ENCODE peak calls at places on chromosomes 7 and 10, in five cellular contexts. One of them, this sample, is unnamed.
A peak's percentile ranks its signal among the peaks of the same experiment; 100 is the strongest.

GRCh38 chr10:49311562-49312236 is 12.7 kb downstream of the C10orf71 start:
- DNase-seq in suprapubic skin: no peak
- DNase-seq in GM23338: no peak
- DNase-seq in breast epithelium: no peak
- DNase-seq in SK-N-SH: no peak
- DNase-seq in this sample: peak; percentile 61

GRCh38 chr7:2270495-2270894 is 28.5 kb downstream of the NUDT1 start:
- DNase-seq in breast epithelium: no peak
- DNase-seq in suprapubic skin: no peak
- DNase-seq in GM23338: no peak
- DNase-seq in SK-N-SH: no peak
- DNase-seq in this sample: no peak

GRCh38 chr10:95297402-95297801 is 6.6 kb upstream of the PDLIM1 start:
- DNase-seq in suprapubic skin: no peak
- DNase-seq in GM23338: no peak
- DNase-seq in SK-N-SH: no peak
- DNase-seq in breast epithelium: no peak
- DNase-seq in this sample: no peak

GRCh38 chr7:155377837-155378579 is 79.9 kb upstream of the EN2 start:
- DNase-seq in suprapubic skin: no peak
- DNase-seq in GM23338: peak; percentile 57
- DNase-seq in SK-N-SH: peak; percentile 73
- DNase-seq in breast epithelium: no peak
- DNase-seq in this sample: peak; percentile 76

GRCh38 chr7:130821864-130822263 is 87.9 kb upstream of the KLF14 start:
- DNase-seq in breast epithelium: no peak
- DNase-seq in GM23338: no peak
- DNase-seq in suprapubic skin: no peak
- DNase-seq in SK-N-SH: no peak
- DNase-seq in this sample: no peak

GRCh38 chr10:79981673-79982485 is 33.0 kb upstream of the SFTPD start:
- DNase-seq in suprapubic skin: peak; percentile 75
- DNase-seq in breast epithelium: peak; percentile 30
- DNase-seq in GM23338: peak; percentile 84
- DNase-seq in SK-N-SH: peak; percentile 88
- DNase-seq in this sample: no peak

GRCh38 chr10:49748006-49748405 is 14.1 kb downstream of the OGDHL start:
- DNase-seq in SK-N-SH: peak; percentile 17
- DNase-seq in breast epithelium: peak; percentile 9
- DNase-seq in GM23338: no peak
- DNase-seq in suprapubic skin: no peak
- DNase-seq in this sample: peak; percentile 54

GRCh38 chr7:151813997-151814396 is 62.9 kb downstream of the PRKAG2 start:
- DNase-seq in SK-N-SH: no peak
- DNase-seq in GM23338: no peak
- DNase-seq in breast epithelium: no peak
- DNase-seq in suprapubic skin: no peak
- DNase-seq in this sample: no peak

GRCh38 chr7:85074-85945 is 107.1 kb upstream of the FAM20C start:
- DNase-seq in breast epithelium: peak; percentile 17
- DNase-seq in GM23338: no peak
- DNase-seq in suprapubic skin: no peak
- DNase-seq in SK-N-SH: no peak
- DNase-seq in this sample: no peak

GRCh38 chr7:77258593-77258992 is 59.0 kb upstream of the FGL2 start:
- DNase-seq in SK-N-SH: no peak
- DNase-seq in suprapubic skin: no peak
- DNase-seq in breast epithelium: no peak
- DNase-seq in GM23338: no peak
- DNase-seq in this sample: no peak

GRCh38 chr7:78438433-78438832 is 639.9 kb downstream of the PHTF2 start:
- DNase-seq in suprapubic skin: no peak
- DNase-seq in breast epithelium: no peak
- DNase-seq in GM23338: no peak
- DNase-seq in SK-N-SH: no peak
- DNase-seq in this sample: no peak

GRCh38 chr7:78437118-78437517 is 638.5 kb downstream of the PHTF2 start:
- DNase-seq in suprapubic skin: no peak
- DNase-seq in SK-N-SH: no peak
- DNase-seq in breast epithelium: no peak
- DNase-seq in GM23338: no peak
- DNase-seq in this sample: no peak

GRCh38 chr7:78433421-78433820 is 634.8 kb downstream of the PHTF2 start:
- DNase-seq in suprapubic skin: no peak
- DNase-seq in breast epithelium: no peak
- DNase-seq in SK-N-SH: no peak
- DNase-seq in GM23338: no peak
- DNase-seq in this sample: no peak

GRCh38 chr7:78435355-78435754 is 636.8 kb downstream of the PHTF2 start:
- DNase-seq in GM23338: no peak
- DNase-seq in suprapubic skin: no peak
- DNase-seq in SK-N-SH: no peak
- DNase-seq in breast epithelium: no peak
- DNase-seq in this sample: no peak

GRCh38 chr7:78434281-78434680 is 635.7 kb downstream of the PHTF2 start:
- DNase-seq in SK-N-SH: no peak
- DNase-seq in GM23338: peak; percentile 62
- DNase-seq in breast epithelium: no peak
- DNase-seq in suprapubic skin: no peak
- DNase-seq in this sample: no peak
- TF ChIP-seq CTCF in SK-N-SH: peak; percentile 21
- TF ChIP-seq CTCF in GM23338: peak; percentile 64
- TF ChIP-seq CTCF in breast epithelium: no peak
- TF ChIP-seq CTCF in suprapubic skin: no peak
- TF ChIP-seq CTCF in this sample: no peak

GRCh38 chr10:28577506-28577905 is 44.6 kb downstream of the WAC start:
- DNase-seq in SK-N-SH: no peak
- DNase-seq in breast epithelium: no peak
- DNase-seq in suprapubic skin: no peak
- DNase-seq in GM23338: no peak
- DNase-seq in this sample: no peak
- H3K4me1 ChIP-seq in SK-N-SH: no peaks in the 10 kb centered on the region
- H3K4me1 ChIP-seq in breast epithelium: peaks cover 13% of the 10 kb centered on the region
- H3K4me1 ChIP-seq in suprapubic skin: peaks cover 16% of the 10 kb centered on the region
- H3K4me1 ChIP-seq in GM23338: peaks cover 53% of the 10 kb centered on the region
- H3K4me1 ChIP-seq in this sample: peaks cover 99% of the 10 kb centered on the region

DNA sequence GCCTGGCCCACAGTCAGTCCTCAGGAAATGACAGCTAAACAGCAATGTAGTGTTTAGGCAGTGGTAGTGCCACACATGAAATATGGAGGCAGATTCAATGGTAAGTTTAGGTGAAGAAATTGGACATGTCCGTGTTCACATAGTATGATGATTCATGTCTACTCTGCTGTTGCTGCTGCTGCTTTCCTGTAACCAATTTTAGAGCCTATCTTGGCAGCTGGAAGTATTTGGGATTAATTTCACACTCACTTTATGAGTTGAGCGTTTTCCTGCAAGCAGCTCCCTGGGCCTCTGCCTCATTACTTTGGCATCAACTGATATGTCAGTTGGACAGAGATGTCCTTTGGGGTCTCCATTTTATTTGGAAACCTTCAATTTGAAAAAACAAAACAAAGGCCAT is 371.2 kb downstream of the BBS9 start:
- DNase-seq in SK-N-SH: no peak
- DNase-seq in suprapubic skin: no peak
- DNase-seq in GM23338: no peak
- DNase-seq in breast epithelium: no peak
- DNase-seq in this sample: no peak
- TF ChIP-seq POLR2AphosphoS5 in SK-N-SH: no peak
- TF ChIP-seq POLR2AphosphoS5 in suprapubic skin: no peak
- TF ChIP-seq POLR2AphosphoS5 in GM23338: no peak
- TF ChIP-seq POLR2AphosphoS5 in breast epithelium: no peak
- TF ChIP-seq POLR2AphosphoS5 in this sample: no peak

GRCh38 chr7:65731562-65732035 is 141.3 kb upstream of the VKORC1L1 start:
- DNase-seq in breast epithelium: no peak
- DNase-seq in suprapubic skin: no peak
- DNase-seq in GM23338: peak; percentile 84
- DNase-seq in SK-N-SH: no peak
- DNase-seq in this sample: no peak
- TF ChIP-seq CTCF in breast epithelium: no peak
- TF ChIP-seq CTCF in suprapubic skin: no peak
- TF ChIP-seq CTCF in GM23338: peak; percentile 13
- TF ChIP-seq CTCF in SK-N-SH: no peak
- TF ChIP-seq CTCF in this sample: no peak

GRCh38 chr10:103637855-103638561 is 144.5 kb downstream of the NEURL1 start:
- DNase-seq in SK-N-SH: no peak
- DNase-seq in breast epithelium: peak; percentile 86
- DNase-seq in GM23338: no peak
- DNase-seq in suprapubic skin: no peak
- DNase-seq in this sample: no peak
- H3K4me1 ChIP-seq in SK-N-SH: peaks cover 62% of the 10 kb centered on the region
- H3K4me1 ChIP-seq in breast epithelium: peaks cover 5% of the 10 kb centered on the region
- H3K4me1 ChIP-seq in GM23338: peaks cover 29% of the 10 kb centered on the region
- H3K4me1 ChIP-seq in suprapubic skin: peaks cover 54% of the 10 kb centered on the region
- H3K4me1 ChIP-seq in this sample: peaks cover 41% of the 10 kb centered on the region

DNA sequence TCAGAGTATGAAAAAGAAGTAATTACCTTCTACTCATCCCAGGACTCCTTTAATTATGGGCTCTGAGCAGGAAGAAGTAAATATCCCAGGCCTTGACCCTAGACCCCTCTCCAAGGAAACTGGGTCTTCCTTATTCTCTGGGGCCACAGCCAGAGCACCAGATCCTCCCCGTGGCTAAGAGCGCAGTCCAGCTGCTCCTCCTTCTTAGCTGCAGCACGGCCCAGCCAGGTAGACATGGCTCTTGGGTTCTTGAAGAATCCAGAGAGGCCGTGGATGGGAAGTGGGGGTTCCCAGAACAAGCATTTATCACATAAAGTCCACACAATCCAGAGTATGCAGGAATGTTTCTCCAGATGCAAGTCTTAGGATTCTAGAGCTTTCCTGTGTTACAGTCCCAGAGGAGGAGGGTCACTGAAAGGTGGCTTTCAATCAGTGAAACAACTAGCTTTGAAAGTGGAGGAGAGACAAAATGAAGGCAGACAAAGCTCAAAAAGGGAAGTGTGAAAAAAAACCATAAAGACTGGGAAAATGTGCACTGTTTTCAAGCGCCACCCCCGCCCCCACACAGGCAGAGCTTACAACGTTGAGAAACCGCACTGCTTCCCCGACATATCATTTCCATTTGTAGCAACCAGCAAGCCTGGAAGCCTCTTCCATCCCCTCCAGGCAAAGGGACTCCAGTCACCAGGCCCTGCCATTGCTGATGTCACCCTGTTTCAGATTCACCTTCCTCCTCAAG is 396.5 kb upstream of the MKI67 start:
- DNase-seq in SK-N-SH: no peak
- DNase-seq in GM23338: no peak
- DNase-seq in breast epithelium: no peak
- DNase-seq in suprapubic skin: no peak
- DNase-seq in this sample: no peak
- TF ChIP-seq POLR2AphosphoS5 in SK-N-SH: no peak
- TF ChIP-seq POLR2AphosphoS5 in GM23338: no peak
- TF ChIP-seq POLR2AphosphoS5 in breast epithelium: no peak
- TF ChIP-seq POLR2AphosphoS5 in suprapubic skin: no peak
- TF ChIP-seq POLR2AphosphoS5 in this sample: no peak

DNA sequence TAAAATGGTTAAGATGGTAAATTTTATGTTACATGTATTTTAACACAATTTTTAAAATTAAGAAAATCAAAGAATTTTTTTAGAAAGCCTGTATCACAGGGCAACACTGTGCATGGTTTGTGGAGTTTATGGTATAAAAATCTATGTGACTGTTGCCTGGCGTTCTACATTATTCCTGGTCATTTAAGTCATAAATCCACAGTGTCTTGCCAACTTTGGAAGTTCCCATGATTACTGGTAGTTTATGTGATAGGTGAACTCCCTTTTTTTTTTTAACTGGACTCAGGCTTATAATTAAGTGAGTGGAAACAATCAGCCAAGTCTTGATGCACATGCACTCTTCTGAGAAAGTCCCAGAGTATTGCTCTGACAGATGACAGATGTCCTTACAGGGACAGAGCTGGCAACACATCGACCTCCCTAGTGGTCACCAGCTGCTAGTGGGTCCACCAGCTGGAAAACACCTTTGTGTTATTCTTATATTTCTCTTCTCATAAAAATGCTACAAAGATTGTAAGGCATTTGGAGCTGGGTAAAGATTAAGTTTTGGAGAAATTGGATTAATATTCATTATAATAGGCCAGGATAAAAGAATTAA is 8.8 kb upstream of the STN1 start:
- DNase-seq in breast epithelium: no peak
- DNase-seq in GM23338: peak; percentile 9
- DNase-seq in SK-N-SH: no peak
- DNase-seq in suprapubic skin: no peak
- DNase-seq in this sample: no peak
- TF ChIP-seq CTCF in breast epithelium: no peak
- TF ChIP-seq CTCF in GM23338: peak; percentile 8
- TF ChIP-seq CTCF in SK-N-SH: no peak
- TF ChIP-seq CTCF in suprapubic skin: no peak
- TF ChIP-seq CTCF in this sample: no peak

DNA sequence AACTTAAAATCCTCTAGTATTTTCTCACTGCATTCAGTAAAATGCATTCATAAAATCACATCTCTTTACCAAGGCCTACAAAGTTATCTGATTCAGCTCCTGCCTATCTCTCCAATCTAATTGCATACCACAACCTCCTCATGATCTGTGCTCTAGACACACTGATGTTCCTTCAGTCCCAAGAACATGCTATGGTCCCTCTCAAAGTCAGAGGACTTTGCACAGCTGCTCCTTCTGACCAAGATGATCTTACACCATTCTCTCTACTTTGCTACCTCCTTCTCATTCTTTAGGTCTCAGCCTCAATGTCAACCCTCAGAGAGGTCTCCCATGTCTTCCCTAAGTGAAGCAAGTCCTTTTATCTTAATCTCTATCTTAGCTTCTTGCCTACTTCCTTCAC is 45.5 kb downstream of the CAV1 start:
- DNase-seq in GM23338: no peak
- DNase-seq in suprapubic skin: no peak
- DNase-seq in breast epithelium: no peak
- DNase-seq in SK-N-SH: no peak
- DNase-seq in this sample: no peak
- H3K4me1 ChIP-seq in GM23338: no peaks in the 10 kb centered on the region
- H3K4me1 ChIP-seq in suprapubic skin: peaks cover 31% of the 10 kb centered on the region
- H3K4me1 ChIP-seq in breast epithelium: no peaks in the 10 kb centered on the region
- H3K4me1 ChIP-seq in SK-N-SH: no peaks in the 10 kb centered on the region
- H3K4me1 ChIP-seq in this sample: peaks cover 20% of the 10 kb centered on the region

DNA sequence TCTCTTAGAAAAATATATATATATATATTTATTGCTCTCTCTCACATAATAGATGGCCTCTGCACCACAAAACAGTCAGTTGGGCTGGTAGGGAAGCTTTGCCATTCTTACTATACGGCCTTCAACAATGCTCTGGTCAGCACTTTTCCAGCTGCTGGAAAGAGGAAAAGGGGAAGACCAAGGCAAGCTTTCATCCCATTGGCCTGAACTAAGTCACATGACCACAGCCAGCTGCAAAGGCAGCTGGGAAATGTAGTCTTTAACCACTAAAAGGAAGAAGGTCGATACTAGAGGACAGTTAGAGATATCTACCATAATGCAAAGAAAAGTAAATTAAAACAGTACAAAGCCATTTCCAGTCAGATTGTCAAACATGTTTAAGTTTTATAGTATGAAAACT is 58.4 kb upstream of the MACROH2A2 start:
- DNase-seq in SK-N-SH: peak; percentile 75
- DNase-seq in suprapubic skin: no peak
- DNase-seq in breast epithelium: no peak
- DNase-seq in GM23338: peak; percentile 62
- DNase-seq in this sample: no peak
- TF ChIP-seq POLR2AphosphoS5 in SK-N-SH: no peak
- TF ChIP-seq POLR2AphosphoS5 in suprapubic skin: no peak
- TF ChIP-seq POLR2AphosphoS5 in breast epithelium: no peak
- TF ChIP-seq POLR2AphosphoS5 in GM23338: no peak
- TF ChIP-seq POLR2AphosphoS5 in this sample: no peak

This sample was measured in spleen.